ENCODE peak calls at places on chromosome 20, in five cellular contexts. R, M, N, Y and H are unnamed samples.
A peak's percentile ranks its signal among the peaks of the same experiment; 100 is the strongest.

GRCh38 chr20:31819083-31819784 is at the start of gene MYLK2:
- DNase-seq in Y (no peak), M (no peak), N (no peak), R (no peak), H (no peak)

GRCh38 chr20:63860325-63861051 is 810 bp upstream of the ABHD16B start:
- DNase-seq in R (no peak), M (no peak), N (no peak), Y (no peak), H (no peak)

GRCh38 chr20:36004045-36004444 is 35.7 kb downstream of the CNBD2 start:
- DNase-seq in R (no peak), Y (no peak), M (no peak), N (no peak), H (no peak)

GRCh38 chr20:16314722-16315121 is 258.5 kb downstream of the KIF16B start:
- DNase-seq in Y (no peak), M (no peak), N (no peak), R (no peak), H (no peak)

GRCh38 chr20:7003598-7003997 is 236.1 kb downstream of the BMP2 start:
- DNase-seq in Y (no peak), M (no peak), N (no peak), R (no peak), H (no peak)

GRCh38 chr20:57508381-57508780 is 16.6 kb downstream of the CTCFL start:
- DNase-seq in Y (no peak), R (no peak), M (no peak), N (no peak), H (no peak)

GRCh38 chr20:31475472-31476312 is 604 bp downstream of the REM1 start:
- DNase-seq in N (no peak), M (no peak), Y (no peak), R (no peak), H (no peak)

GRCh38 chr20:58906894-58907293 is 54.4 kb downstream of the GNAS start:
- DNase-seq in N (no peak), Y (no peak), R (no peak), M (no peak), H (no peak)

GRCh38 chr20:23050847-23051627 is 1.6 kb upstream of the THBD start:
- DNase-seq in N (peak; percentile 79), M (peak; percentile 92), R (no peak), Y (peak; percentile 77), H (peak; percentile 87)

GRCh38 chr20:24891546-24892393 is 57.3 kb upstream of the CST7 start:
- DNase-seq in R (no peak), Y (no peak), M (no peak), N (no peak), H (no peak)

GRCh38 chr20:32368930-32369329 is 10.8 kb downstream of the ASXL1 start:
- DNase-seq in M (no peak), R (no peak), N (no peak), Y (no peak), H (no peak)

GRCh38 chr20:3251806-3252205 is 12.8 kb upstream of the SLC4A11 start:
- DNase-seq in Y (no peak), N (no peak), R (no peak), M (no peak), H (no peak)

GRCh38 chr20:56875052-56875663 is 246.1 kb downstream of the TFAP2C start:
- DNase-seq in N (no peak), R (no peak), Y (peak; percentile 86), M (no peak), H (no peak)

GRCh38 chr20:51122931-51123658 is 100.2 kb upstream of the KCNG1 start:
- DNase-seq in N (no peak), M (no peak), R (no peak), Y (no peak), H (no peak)
- TF ChIP-seq EP300 in N (no peak), M (no peak), R (no peak), Y (no peak), H (no peak)

GRCh38 chr20:50366270-50367103 is 143.7 kb upstream of the PTPN1 start:
- DNase-seq in M (peak; percentile 67), Y (peak; percentile 65), R (peak; percentile 71), N (no peak), H (peak; percentile 76)
- TF ChIP-seq EP300 in M (no peak), Y (no peak), R (no peak), N (no peak), H (no peak)

DNA sequence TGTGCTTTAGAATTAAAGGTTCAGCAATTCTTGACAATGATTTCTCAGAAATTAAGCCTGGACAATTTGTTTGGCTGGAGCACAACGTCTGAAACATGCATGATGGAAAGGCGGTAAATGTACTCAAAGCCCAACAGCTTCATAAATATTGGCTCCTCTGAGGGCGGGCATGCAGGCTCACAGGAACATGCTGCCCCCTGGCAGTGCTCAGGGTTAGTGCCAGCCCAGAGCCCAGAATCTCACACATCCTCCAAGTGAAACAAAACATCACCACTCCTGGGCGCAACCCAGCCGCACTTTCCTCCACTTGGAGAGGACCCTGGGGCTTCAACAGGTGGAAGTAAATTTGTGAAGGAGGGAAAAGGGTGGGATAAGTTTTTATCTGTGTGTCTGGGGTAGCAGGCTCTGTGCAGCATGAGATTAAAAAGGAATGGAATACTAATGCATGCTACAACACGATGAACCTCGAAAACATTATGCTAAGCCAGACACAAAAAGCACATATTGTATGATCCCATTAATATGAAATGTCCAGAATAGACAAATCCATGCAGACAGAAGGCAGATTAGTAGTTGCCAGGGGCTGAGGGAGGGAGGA is 54.1 kb upstream of the PTPRT start:
- DNase-seq in N (no peak), R (peak; percentile 47), Y (peak; percentile 29), M (no peak), H (no peak)
- TF ChIP-seq EP300 in N (no peak), R (no peak), Y (no peak), M (no peak), H (no peak)

GRCh38 chr20:9909167-9909566 is 70.3 kb upstream of the PAK5 start:
- DNase-seq in M (no peak), R (no peak), Y (no peak), N (no peak), H (no peak)

GRCh38 chr20:9912290-9912689 is 73.4 kb upstream of the PAK5 start:
- DNase-seq in Y (no peak), R (no peak), N (no peak), M (no peak), H (no peak)

GRCh38 chr20:9912858-9913434 is 74.1 kb upstream of the PAK5 start:
- DNase-seq in R (peak; percentile 50), N (peak; percentile 38), Y (peak; percentile 57), M (peak; percentile 53), H (no peak)

GRCh38 chr20:9916776-9917175 is 77.9 kb upstream of the PAK5 start:
- DNase-seq in R (no peak), Y (no peak), N (no peak), M (no peak), H (no peak)

GRCh38 chr20:9911519-9911918 is 72.6 kb upstream of the PAK5 start:
- DNase-seq in R (no peak), Y (no peak), M (no peak), N (no peak), H (no peak)
- TF ChIP-seq EP300 in R (no peak), Y (no peak), M (no peak), N (no peak), H (no peak)

GRCh38 chr20:51736947-51737346 is 31.2 kb downstream of the ATP9A start:
- DNase-seq in Y (no peak), N (no peak), R (no peak), M (no peak), H (no peak)

GRCh38 chr20:51738877-51739447 is 29.2 kb downstream of the ATP9A start:
- DNase-seq in N (no peak), Y (peak; percentile 35), M (no peak), R (no peak), H (no peak)

GRCh38 chr20:51740838-51741237 is 27.4 kb downstream of the ATP9A start:
- DNase-seq in M (no peak), Y (no peak), N (no peak), R (no peak), H (no peak)

GRCh38 chr20:51735728-51736600 is 32.2 kb downstream of the ATP9A start:
- DNase-seq in M (no peak), Y (no peak), R (no peak), N (no peak), H (no peak)

GRCh38 chr20:51739722-51740249 is 28.4 kb downstream of the ATP9A start:
- DNase-seq in Y (no peak), R (no peak), M (no peak), N (no peak), H (no peak)
- TF ChIP-seq EP300 in Y (no peak), R (no peak), M (no peak), N (no peak), H (no peak)

GRCh38 chr20:62391165-62392076 is 4.5 kb downstream of the RPS21 start:
- DNase-seq in M (no peak), N (no peak), R (no peak), Y (no peak), H (no peak)
- TF ChIP-seq EP300 in M (no peak), N (no peak), R (no peak), Y (no peak), H (no peak)